ENCODE peak calls at places on chromosomes 12 and 14, in seven cellular contexts. R is brain pericyte; J is NCI-H1048; Z is stimulated activated CD8-positive, alpha-beta memory T cell treated with anti-CD3 and anti-CD28 coated beads, Interleukin-15, amount 100 ng/mL, for 24 hours; K is activated gamma-delta T cell treated with Interleukin-2 at 50 U/mL for 16 hours; Q is activated CD4-positive, alpha-beta T cell treated with anti-CD3 and anti-CD28 coated beads, Interleukin-2, amount 10 ng/mL, durations not matched to agents 7 days and 5 days; I is left cardiac atrium. E is an unnamed sample.

GRCh38 chr14:81331229-81332026 is 68.7 kb downstream of the STON2 start:
- DNase-seq in R (no peak), J (no peak), Z (no peak), K (no peak), Q (no peak), I (no peak), E (no peak)

GRCh38 chr12:118446247-118446646 is 69.9 kb downstream of the SUDS3 start:
- DNase-seq in R (no peak), J (no peak), Z (no peak), K (no peak), Q (no peak), I (no peak), E (no peak)

GRCh38 chr12:64427988-64428387 is 23.8 kb downstream of the XPOT start:
- DNase-seq in R (no peak), J (no peak), Z (no peak), K (no peak), Q (no peak), I (no peak), E (no peak)

GRCh38 chr14:58151264-58151700 is 731 bp downstream of the ARMH4 start:
- DNase-seq in R (no peak), J (no peak), Z (no peak), K (no peak), Q (peak), I (no peak), E (no peak)

GRCh38 chr14:100738269-100738691 is 11.6 kb downstream of the DLK1 start:
- DNase-seq in R (no peak), J (no peak), Z (no peak), K (no peak), Q (no peak), I (peak), E (no peak)

GRCh38 chr14:66069830-66070541 is 416.2 kb upstream of the CCDC196 start:
- DNase-seq in R (no peak), J (no peak), Z (no peak), K (no peak), Q (no peak), I (no peak), E (no peak)

GRCh38 chr12:45191239-45191638 is 24.7 kb upstream of the ANO6 start:
- DNase-seq in R (no peak), J (no peak), Z (no peak), K (no peak), Q (no peak), I (no peak), E (no peak)

GRCh38 chr14:100875126-100875525 is 28.4 kb downstream of the RTL1 start:
- DNase-seq in R (no peak), J (no peak), Z (no peak), K (no peak), Q (no peak), I (peak), E (peak)

GRCh38 chr14:68784298-68784910 is 8.5 kb downstream of the ZFP36L1 start:
- DNase-seq in R (no peak), J (no peak), Z (no peak), K (no peak), Q (no peak), I (no peak), E (no peak)

GRCh38 chr12:132700212-132700913 is 10.3 kb upstream of the PGAM5 start:
- DNase-seq in R (no peak), J (no peak), Z (no peak), K (no peak), Q (no peak), I (no peak), E (no peak)

GRCh38 chr12:57905812-57906475 is 35.4 kb upstream of the ATP23 start:
- DNase-seq in R (no peak), J (no peak), Z (no peak), K (no peak), Q (no peak), I (no peak), E (no peak)

GRCh38 chr14:98578204-98578603 is 693.8 kb downstream of the BCL11B start:
- DNase-seq in R (no peak), J (no peak), Z (no peak), K (no peak), Q (no peak), I (no peak), E (no peak)

GRCh38 chr14:100105357-100106169 is 40.3 kb downstream of the EVL start:
- DNase-seq in R (no peak), J (no peak), Z (no peak), K (peak), Q (peak), I (no peak), E (no peak)